ENCODE peak calls at places on chromosomes 2 and 18, in four cellular contexts. One of them, this sample, is unnamed.

GRCh38 chr18:27685807-27686412 is 491.0 kb downstream of the CDH2 start:
- DNase-seq in stimulated activated CD8-positive, alpha-beta memory T cell treated with anti-CD3 and anti-CD28 coated beads, Interleukin-15, amount 100 ng/mL, for 1 hour: no peak
- DNase-seq in left ventricle myocardium inferior: no peak
- DNase-seq in myocyte: peak
- DNase-seq in this sample: no peak

GRCh38 chr2:95149397-95149984 is 10.2 kb downstream of the ZNF514 start:
- DNase-seq in stimulated activated CD8-positive, alpha-beta memory T cell treated with anti-CD3 and anti-CD28 coated beads, Interleukin-15, amount 100 ng/mL, for 1 hour: no peak
- DNase-seq in left ventricle myocardium inferior: no peak
- DNase-seq in myocyte: no peak
- DNase-seq in this sample: no peak

GRCh38 chr2:74242354-74243071 is 44.1 kb downstream of the MTHFD2 start:
- DNase-seq in stimulated activated CD8-positive, alpha-beta memory T cell treated with anti-CD3 and anti-CD28 coated beads, Interleukin-15, amount 100 ng/mL, for 1 hour: no peak
- DNase-seq in left ventricle myocardium inferior: no peak
- DNase-seq in myocyte: peak
- DNase-seq in this sample: no peak

GRCh38 chr2:1937066-1937465 is 192.8 kb upstream of the PXDN start:
- DNase-seq in stimulated activated CD8-positive, alpha-beta memory T cell treated with anti-CD3 and anti-CD28 coated beads, Interleukin-15, amount 100 ng/mL, for 1 hour: no peak
- DNase-seq in left ventricle myocardium inferior: no peak
- DNase-seq in myocyte: no peak
- DNase-seq in this sample: no peak

GRCh38 chr2:75787532-75788132 is 76.9 kb upstream of the GCFC2 start:
- DNase-seq in stimulated activated CD8-positive, alpha-beta memory T cell treated with anti-CD3 and anti-CD28 coated beads, Interleukin-15, amount 100 ng/mL, for 1 hour: no peak
- DNase-seq in left ventricle myocardium inferior: no peak
- DNase-seq in myocyte: peak
- DNase-seq in this sample: no peak

GRCh38 chr2:101432411-101433181 is 42.3 kb downstream of the RFX8 start:
- DNase-seq in stimulated activated CD8-positive, alpha-beta memory T cell treated with anti-CD3 and anti-CD28 coated beads, Interleukin-15, amount 100 ng/mL, for 1 hour: no peak
- DNase-seq in left ventricle myocardium inferior: no peak
- DNase-seq in myocyte: no peak
- DNase-seq in this sample: peak

GRCh38 chr2:41207578-41207977 is 755.7 kb upstream of the SLC8A1 start:
- DNase-seq in stimulated activated CD8-positive, alpha-beta memory T cell treated with anti-CD3 and anti-CD28 coated beads, Interleukin-15, amount 100 ng/mL, for 1 hour: no peak
- DNase-seq in left ventricle myocardium inferior: no peak
- DNase-seq in myocyte: no peak
- DNase-seq in this sample: no peak

GRCh38 chr18:67425724-67426123 is 90.8 kb downstream of the DSEL start:
- DNase-seq in stimulated activated CD8-positive, alpha-beta memory T cell treated with anti-CD3 and anti-CD28 coated beads, Interleukin-15, amount 100 ng/mL, for 1 hour: no peak
- DNase-seq in left ventricle myocardium inferior: no peak
- DNase-seq in myocyte: peak
- DNase-seq in this sample: no peak

GRCh38 chr2:26901326-26902183 is 53.6 kb downstream of the DPYSL5 start:
- DNase-seq in stimulated activated CD8-positive, alpha-beta memory T cell treated with anti-CD3 and anti-CD28 coated beads, Interleukin-15, amount 100 ng/mL, for 1 hour: no peak
- DNase-seq in left ventricle myocardium inferior: peak
- DNase-seq in myocyte: no peak
- DNase-seq in this sample: peak

GRCh38 chr2:224584111-224584764 is 925 bp downstream of the CUL3 start:
- DNase-seq in stimulated activated CD8-positive, alpha-beta memory T cell treated with anti-CD3 and anti-CD28 coated beads, Interleukin-15, amount 100 ng/mL, for 1 hour: no peak
- DNase-seq in left ventricle myocardium inferior: peak
- DNase-seq in myocyte: peak
- DNase-seq in this sample: no peak

GRCh38 chr2:134252092-134252775 is 1.6 kb upstream of the MGAT5 start:
- DNase-seq in stimulated activated CD8-positive, alpha-beta memory T cell treated with anti-CD3 and anti-CD28 coated beads, Interleukin-15, amount 100 ng/mL, for 1 hour: no peak
- DNase-seq in left ventricle myocardium inferior: no peak
- DNase-seq in myocyte: no peak
- DNase-seq in this sample: no peak

GRCh38 chr2:31266804-31267203 is 32.9 kb downstream of the EHD3 start:
- DNase-seq in stimulated activated CD8-positive, alpha-beta memory T cell treated with anti-CD3 and anti-CD28 coated beads, Interleukin-15, amount 100 ng/mL, for 1 hour: no peak
- DNase-seq in left ventricle myocardium inferior: no peak
- DNase-seq in myocyte: no peak
- DNase-seq in this sample: no peak

GRCh38 chr18:68489018-68489792 is 225.7 kb downstream of the TMX3 start:
- DNase-seq in stimulated activated CD8-positive, alpha-beta memory T cell treated with anti-CD3 and anti-CD28 coated beads, Interleukin-15, amount 100 ng/mL, for 1 hour: no peak
- DNase-seq in left ventricle myocardium inferior: no peak
- DNase-seq in myocyte: no peak
- DNase-seq in this sample: no peak

GRCh38 chr2:232776435-232776834 is at the start of gene KCNJ13:
- DNase-seq in stimulated activated CD8-positive, alpha-beta memory T cell treated with anti-CD3 and anti-CD28 coated beads, Interleukin-15, amount 100 ng/mL, for 1 hour: no peak
- DNase-seq in left ventricle myocardium inferior: no peak
- DNase-seq in myocyte: no peak
- DNase-seq in this sample: no peak

GRCh38 chr2:28084564-28084963 is 194.0 kb downstream of the BABAM2 start:
- DNase-seq in stimulated activated CD8-positive, alpha-beta memory T cell treated with anti-CD3 and anti-CD28 coated beads, Interleukin-15, amount 100 ng/mL, for 1 hour: no peak
- DNase-seq in left ventricle myocardium inferior: no peak
- DNase-seq in myocyte: peak
- DNase-seq in this sample: no peak

GRCh38 chr18:33583901-33584300 is 5.9 kb downstream of the ASXL3 start:
- DNase-seq in stimulated activated CD8-positive, alpha-beta memory T cell treated with anti-CD3 and anti-CD28 coated beads, Interleukin-15, amount 100 ng/mL, for 1 hour: no peak
- DNase-seq in left ventricle myocardium inferior: no peak
- DNase-seq in myocyte: no peak
- DNase-seq in this sample: no peak

GRCh38 chr2:241863021-241863954 is 4.6 kb upstream of the PDCD1 start:
- DNase-seq in stimulated activated CD8-positive, alpha-beta memory T cell treated with anti-CD3 and anti-CD28 coated beads, Interleukin-15, amount 100 ng/mL, for 1 hour: no peak
- DNase-seq in left ventricle myocardium inferior: peak
- DNase-seq in myocyte: no peak
- DNase-seq in this sample: no peak

GRCh38 chr18:61736168-61736567 is 156.6 kb downstream of the RNF152 start:
- DNase-seq in stimulated activated CD8-positive, alpha-beta memory T cell treated with anti-CD3 and anti-CD28 coated beads, Interleukin-15, amount 100 ng/mL, for 1 hour: no peak
- DNase-seq in left ventricle myocardium inferior: no peak
- DNase-seq in myocyte: no peak
- DNase-seq in this sample: no peak

GRCh38 chr18:37408676-37409305 is 156.8 kb downstream of the CELF4 start:
- DNase-seq in stimulated activated CD8-positive, alpha-beta memory T cell treated with anti-CD3 and anti-CD28 coated beads, Interleukin-15, amount 100 ng/mL, for 1 hour: no peak
- DNase-seq in left ventricle myocardium inferior: no peak
- DNase-seq in myocyte: no peak
- DNase-seq in this sample: no peak

GRCh38 chr18:12841070-12841469 is 43.0 kb downstream of the PTPN2 start:
- DNase-seq in stimulated activated CD8-positive, alpha-beta memory T cell treated with anti-CD3 and anti-CD28 coated beads, Interleukin-15, amount 100 ng/mL, for 1 hour: no peak
- DNase-seq in left ventricle myocardium inferior: no peak
- DNase-seq in myocyte: no peak
- DNase-seq in this sample: no peak

GRCh38 chr2:236706288-236706687 is 136.7 kb downstream of the ACKR3 start:
- DNase-seq in stimulated activated CD8-positive, alpha-beta memory T cell treated with anti-CD3 and anti-CD28 coated beads, Interleukin-15, amount 100 ng/mL, for 1 hour: no peak
- DNase-seq in left ventricle myocardium inferior: no peak
- DNase-seq in myocyte: no peak
- DNase-seq in this sample: no peak

GRCh38 chr18:9578306-9578705 is 36.1 kb downstream of the PPP4R1 start:
- DNase-seq in stimulated activated CD8-positive, alpha-beta memory T cell treated with anti-CD3 and anti-CD28 coated beads, Interleukin-15, amount 100 ng/mL, for 1 hour: no peak
- DNase-seq in left ventricle myocardium inferior: no peak
- DNase-seq in myocyte: no peak
- DNase-seq in this sample: no peak

GRCh38 chr2:203951366-203951902 is 14.9 kb downstream of the ICOS start:
- DNase-seq in stimulated activated CD8-positive, alpha-beta memory T cell treated with anti-CD3 and anti-CD28 coated beads, Interleukin-15, amount 100 ng/mL, for 1 hour: no peak
- DNase-seq in left ventricle myocardium inferior: no peak
- DNase-seq in myocyte: no peak
- DNase-seq in this sample: no peak

GRCh38 chr2:11158916-11159573 is 3.8 kb downstream of the SLC66A3 start:
- DNase-seq in stimulated activated CD8-positive, alpha-beta memory T cell treated with anti-CD3 and anti-CD28 coated beads, Interleukin-15, amount 100 ng/mL, for 1 hour: no peak
- DNase-seq in left ventricle myocardium inferior: no peak
- DNase-seq in myocyte: no peak
- DNase-seq in this sample: no peak

GRCh38 chr2:169561364-169561763 is 12.3 kb downstream of the FASTKD1 start:
- DNase-seq in stimulated activated CD8-positive, alpha-beta memory T cell treated with anti-CD3 and anti-CD28 coated beads, Interleukin-15, amount 100 ng/mL, for 1 hour: no peak
- DNase-seq in left ventricle myocardium inferior: no peak
- DNase-seq in myocyte: no peak
- DNase-seq in this sample: no peak

GRCh38 chr18:6279308-6279707 is 135.4 kb downstream of the L3MBTL4 start:
- DNase-seq in stimulated activated CD8-positive, alpha-beta memory T cell treated with anti-CD3 and anti-CD28 coated beads, Interleukin-15, amount 100 ng/mL, for 1 hour: no peak
- DNase-seq in left ventricle myocardium inferior: no peak
- DNase-seq in myocyte: no peak
- DNase-seq in this sample: no peak

GRCh38 chr2:220528180-220528579 is 900.8 kb downstream of the SLC4A3 start:
- DNase-seq in stimulated activated CD8-positive, alpha-beta memory T cell treated with anti-CD3 and anti-CD28 coated beads, Interleukin-15, amount 100 ng/mL, for 1 hour: no peak
- DNase-seq in left ventricle myocardium inferior: no peak
- DNase-seq in myocyte: peak
- DNase-seq in this sample: no peak

GRCh38 chr2:17148298-17149228 is 369.7 kb downstream of the RAD51AP2 start:
- DNase-seq in stimulated activated CD8-positive, alpha-beta memory T cell treated with anti-CD3 and anti-CD28 coated beads, Interleukin-15, amount 100 ng/mL, for 1 hour: no peak
- DNase-seq in left ventricle myocardium inferior: no peak
- DNase-seq in myocyte: peak
- DNase-seq in this sample: no peak

GRCh38 chr2:71784734-71785549 is 331.6 kb downstream of the DYSF start:
- DNase-seq in stimulated activated CD8-positive, alpha-beta memory T cell treated with anti-CD3 and anti-CD28 coated beads, Interleukin-15, amount 100 ng/mL, for 1 hour: no peak
- DNase-seq in left ventricle myocardium inferior: no peak
- DNase-seq in myocyte: peak
- DNase-seq in this sample: peak

GRCh38 chr18:76565238-76566173 is 70.5 kb upstream of the ZNF516 start:
- DNase-seq in stimulated activated CD8-positive, alpha-beta memory T cell treated with anti-CD3 and anti-CD28 coated beads, Interleukin-15, amount 100 ng/mL, for 1 hour: no peak
- DNase-seq in left ventricle myocardium inferior: peak
- DNase-seq in myocyte: peak
- DNase-seq in this sample: peak

GRCh38 chr18:21085579-21086161 is 25.9 kb downstream of the ROCK1 start:
- DNase-seq in stimulated activated CD8-positive, alpha-beta memory T cell treated with anti-CD3 and anti-CD28 coated beads, Interleukin-15, amount 100 ng/mL, for 1 hour: no peak
- DNase-seq in left ventricle myocardium inferior: no peak
- DNase-seq in myocyte: no peak
- DNase-seq in this sample: no peak

GRCh38 chr18:60259052-60259681 is 113.4 kb downstream of the MC4R start:
- DNase-seq in stimulated activated CD8-positive, alpha-beta memory T cell treated with anti-CD3 and anti-CD28 coated beads, Interleukin-15, amount 100 ng/mL, for 1 hour: no peak
- DNase-seq in left ventricle myocardium inferior: no peak
- DNase-seq in myocyte: no peak
- DNase-seq in this sample: no peak

GRCh38 chr18:58408665-58409064 is 220.2 kb downstream of the ALPK2 start:
- DNase-seq in stimulated activated CD8-positive, alpha-beta memory T cell treated with anti-CD3 and anti-CD28 coated beads, Interleukin-15, amount 100 ng/mL, for 1 hour: no peak
- DNase-seq in left ventricle myocardium inferior: no peak
- DNase-seq in myocyte: no peak
- DNase-seq in this sample: no peak

GRCh38 chr18:3132700-3133099 is 87.1 kb downstream of the MYOM1 start:
- DNase-seq in stimulated activated CD8-positive, alpha-beta memory T cell treated with anti-CD3 and anti-CD28 coated beads, Interleukin-15, amount 100 ng/mL, for 1 hour: no peak
- DNase-seq in left ventricle myocardium inferior: no peak
- DNase-seq in myocyte: no peak
- DNase-seq in this sample: no peak

GRCh38 chr18:58196881-58197872 is 153.2 kb downstream of the NEDD4L start:
- DNase-seq in stimulated activated CD8-positive, alpha-beta memory T cell treated with anti-CD3 and anti-CD28 coated beads, Interleukin-15, amount 100 ng/mL, for 1 hour: no peak
- DNase-seq in left ventricle myocardium inferior: no peak
- DNase-seq in myocyte: no peak
- DNase-seq in this sample: no peak

GRCh38 chr18:183769-184168 is 25.4 kb downstream of the USP14 start:
- DNase-seq in stimulated activated CD8-positive, alpha-beta memory T cell treated with anti-CD3 and anti-CD28 coated beads, Interleukin-15, amount 100 ng/mL, for 1 hour: no peak
- DNase-seq in left ventricle myocardium inferior: no peak
- DNase-seq in myocyte: peak
- DNase-seq in this sample: no peak

This sample was measured in osteocyte.